ENCODE peak calls at places on chromosomes 12 and 14, in four cellular contexts. H, Y, O and K are unnamed samples.
A peak's percentile ranks its signal among the peaks of the same experiment; 100 is the strongest.

GRCh38 chr12:28424965-28425364 is 234.7 kb downstream of the CCDC91 start:
- DNase-seq in Y (no peak), O (no peak), H (no peak), K (no peak)

GRCh38 chr14:91116913-91117588 is 3.2 kb downstream of the DGLUCY start:
- DNase-seq in H (no peak), O (no peak), Y (no peak), K (no peak)

GRCh38 chr12:19757317-19757877 is 318.1 kb downstream of the AEBP2 start:
- DNase-seq in Y (no peak), H (no peak), O (no peak), K (no peak)

GRCh38 chr12:56878010-56878339 is 56.2 kb downstream of the SDR9C7 start:
- DNase-seq in H (no peak), O (no peak), Y (peak; percentile 6), K (no peak)

GRCh38 chr14:51552768-51553426 is 98.8 kb upstream of the FRMD6 start:
- DNase-seq in Y (no peak), O (no peak), H (peak; percentile 81), K (no peak)

GRCh38 chr14:44154889-44155288 is 352.2 kb downstream of the FSCB start:
- DNase-seq in Y (no peak), O (no peak), H (no peak), K (no peak)

GRCh38 chr12:57591567-57592325 is 754 bp downstream of the PIP4K2C start:
- DNase-seq in H (no peak), O (no peak), Y (no peak), K (no peak)

GRCh38 chr12:30788754-30789153 is 34.0 kb upstream of the CAPRIN2 start:
- DNase-seq in Y (no peak), O (no peak), H (no peak), K (no peak)

GRCh38 chr12:107400686-107401447 is 284.7 kb upstream of the PWP1 start:
- DNase-seq in Y (no peak), O (no peak), H (no peak), K (peak; percentile 27)

GRCh38 chr12:79706156-79706555 is 15.4 kb upstream of the PAWR start:
- DNase-seq in Y (no peak), O (no peak), H (no peak), K (no peak)

GRCh38 chr12:51528852-51529545 is 62.0 kb upstream of the SCN8A start:
- DNase-seq in H (no peak), O (no peak), Y (no peak), K (no peak)

DNA sequence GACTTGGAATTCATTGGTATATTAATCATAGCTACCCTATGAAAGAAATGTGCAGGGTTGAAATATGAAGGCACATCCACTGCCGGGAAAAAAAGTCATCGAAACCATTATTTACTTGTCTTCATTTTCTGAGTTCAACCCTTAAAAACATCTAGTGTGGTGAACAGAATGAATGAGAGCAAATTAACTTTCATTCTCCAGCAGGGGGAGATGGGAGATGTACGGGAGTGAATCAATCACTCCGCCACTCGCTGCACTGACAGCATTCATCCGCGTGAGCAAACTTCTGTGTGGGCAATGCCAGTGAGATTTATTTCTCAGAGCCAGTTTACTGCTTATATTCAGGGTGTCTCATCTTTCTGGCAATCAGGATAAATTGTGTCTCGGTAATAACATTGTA is 463.5 kb upstream of the MIS18BP1 start:
- DNase-seq in H (no peak), O (no peak), Y (no peak), K (no peak)
- TF ChIP-seq CTCF in H (no peak), O (peak; percentile 17), Y (peak; percentile 28), K (no peak)

DNA sequence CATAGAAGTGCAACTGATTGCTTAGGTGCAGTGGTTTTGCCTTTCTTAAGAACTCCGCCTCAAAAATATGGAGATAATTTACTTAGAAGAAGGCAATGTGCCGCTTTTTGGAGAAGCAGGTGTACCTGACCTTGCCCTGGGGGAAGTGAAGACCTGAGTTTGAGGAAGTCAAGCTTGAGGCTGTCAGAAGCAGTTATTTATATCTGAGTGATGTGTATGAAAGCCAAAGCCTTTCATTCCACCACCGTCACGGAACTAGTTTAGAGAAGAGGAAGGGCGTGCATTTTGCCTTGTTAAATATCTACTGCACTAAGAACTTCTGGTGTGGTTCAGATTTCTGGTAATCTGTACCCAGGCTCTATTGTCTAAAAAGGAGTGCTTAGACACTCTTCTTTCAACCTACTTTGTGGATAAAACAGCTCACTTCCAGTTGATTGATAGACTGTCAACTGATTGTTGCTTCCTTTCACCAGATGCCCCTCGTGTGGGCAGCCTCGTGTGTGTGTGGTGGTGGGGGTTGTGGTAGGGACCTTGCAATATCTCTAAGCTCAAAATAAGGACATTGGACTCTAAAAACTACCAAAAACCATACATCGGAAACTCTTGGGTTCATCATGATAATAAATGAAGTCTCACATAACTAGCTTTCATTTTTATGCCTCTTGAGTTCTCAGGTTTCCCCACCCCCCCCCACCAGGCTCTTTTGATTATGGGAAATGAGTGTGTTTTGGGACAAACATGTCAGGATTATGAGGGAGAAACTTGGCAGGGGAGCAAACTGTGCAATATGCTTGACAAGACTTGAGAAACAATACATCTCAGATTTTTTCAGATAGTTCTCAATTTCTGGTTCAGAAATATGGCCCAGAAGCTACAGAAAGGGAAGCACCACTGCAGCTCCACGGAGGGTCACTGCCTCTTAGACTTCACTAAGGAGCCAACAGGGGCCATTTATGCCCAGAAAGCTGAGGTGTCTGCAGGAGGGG is 78.6 kb downstream of the ARF6 start:
- DNase-seq in O (no peak), H (no peak), Y (peak; percentile 38), K (peak; percentile 52)
- H3K4me3 ChIP-seq in O (no peak overlapping the region), H (no peak overlapping the region), Y (peak overlapping the region; percentile 10), K (peak overlapping the region; percentile 31)

GRCh38 chr12:120774169-120774916 is 48.7 kb downstream of the ACADS start:
- DNase-seq in O (no peak), Y (no peak), H (no peak), K (no peak)

GRCh38 chr12:120771097-120771496 is 45.5 kb downstream of the ACADS start:
- DNase-seq in Y (no peak), O (no peak), H (no peak), K (no peak)

DNA sequence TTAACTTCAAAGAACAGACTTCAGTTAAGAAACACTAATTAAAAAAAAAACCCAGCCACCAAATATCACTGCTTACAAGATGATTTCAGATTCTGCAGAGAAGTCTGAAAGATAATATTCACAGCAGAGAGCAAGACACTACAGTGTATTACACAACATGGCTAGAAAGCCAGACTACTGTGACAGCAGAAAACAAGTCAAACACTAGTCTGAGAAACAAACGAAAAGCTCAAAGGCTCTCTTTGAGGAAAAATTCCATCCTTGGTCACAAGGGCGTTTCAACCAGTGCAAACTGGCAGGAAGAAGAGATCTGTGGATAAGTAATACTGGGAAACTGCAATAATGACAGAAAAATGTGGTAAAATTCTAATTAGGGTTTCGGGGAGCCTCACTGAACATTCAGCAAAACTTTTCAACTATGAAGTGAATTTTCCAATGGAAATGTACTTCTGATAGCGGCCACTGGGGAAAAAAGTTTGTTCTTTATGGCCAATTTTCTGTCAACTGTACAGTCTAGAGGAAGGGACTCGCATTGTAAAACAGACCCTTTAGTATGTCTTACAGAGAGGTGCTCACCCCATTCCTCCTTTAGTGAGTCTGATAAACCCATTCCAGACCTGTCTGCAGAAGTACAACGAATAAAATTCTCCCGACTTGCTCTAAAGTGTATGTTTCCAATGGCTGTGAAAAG is 50.4 kb downstream of the ACADS start:
- DNase-seq in Y (no peak), O (no peak), H (no peak), K (no peak)
- TF ChIP-seq CTCF in Y (no peak), O (no peak), H (no peak), K (no peak)

DNA sequence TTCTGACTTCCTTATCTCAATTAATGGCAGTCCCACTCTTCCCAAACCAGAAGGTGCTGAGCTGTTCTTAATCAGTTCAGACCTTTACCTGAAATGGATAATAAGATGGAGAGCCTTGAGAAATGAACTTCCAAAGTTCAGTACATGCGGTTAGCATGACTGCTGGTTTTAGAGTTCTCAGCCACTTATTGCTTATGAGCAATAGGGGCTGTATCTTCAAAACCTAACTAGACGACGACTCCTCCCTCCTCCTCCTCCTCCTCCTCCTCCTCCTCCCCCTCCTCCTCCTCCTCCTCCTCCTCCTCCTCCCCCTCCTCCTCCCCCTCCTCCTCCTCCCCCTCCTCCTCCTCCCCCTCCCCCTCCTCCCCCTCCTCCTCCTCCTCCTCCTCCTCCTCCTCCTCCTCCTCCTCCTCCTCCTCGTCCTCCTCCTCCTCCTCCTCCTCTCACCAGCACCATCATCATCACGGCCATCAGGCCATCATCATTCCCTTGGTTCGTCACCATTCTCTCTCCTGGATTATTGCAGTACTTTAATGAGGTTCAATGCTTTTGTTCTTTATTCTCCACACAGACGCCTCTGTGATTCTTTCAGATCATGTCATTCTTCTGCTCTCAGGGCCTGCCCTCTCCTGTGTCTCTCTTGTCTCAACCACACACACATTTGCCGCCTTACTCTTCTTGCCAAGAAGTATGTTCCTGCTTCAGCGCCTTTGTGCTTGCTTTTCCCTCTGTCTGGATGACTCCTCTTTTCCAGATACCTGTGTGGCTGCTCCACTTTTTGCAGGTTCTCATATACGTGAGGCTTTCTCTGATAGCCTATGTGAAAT is 2.7 kb downstream of the PCNX1 start:
- DNase-seq in Y (no peak), H (no peak), O (no peak), K (no peak)
- H3K4me3 ChIP-seq in Y (peak overlapping the region; percentile 65), H (peak overlapping the region; percentile 100), O (peak overlapping the region; percentile 96), K (no peak overlapping the region)

GRCh38 chr14:64799555-64799954 is 80.2 kb downstream of the SPTB start:
- DNase-seq in H (no peak), Y (no peak), O (no peak), K (no peak)

GRCh38 chr14:64804754-64805260 is 74.9 kb downstream of the SPTB start:
- DNase-seq in H (no peak), O (no peak), Y (no peak), K (no peak)

GRCh38 chr14:64800000-64800399 is 79.7 kb downstream of the SPTB start:
- DNase-seq in Y (no peak), O (peak; percentile 10), H (no peak), K (no peak)

GRCh38 chr14:64801046-64801445 is 78.7 kb downstream of the SPTB start:
- DNase-seq in H (no peak), Y (no peak), O (no peak), K (no peak)

DNA sequence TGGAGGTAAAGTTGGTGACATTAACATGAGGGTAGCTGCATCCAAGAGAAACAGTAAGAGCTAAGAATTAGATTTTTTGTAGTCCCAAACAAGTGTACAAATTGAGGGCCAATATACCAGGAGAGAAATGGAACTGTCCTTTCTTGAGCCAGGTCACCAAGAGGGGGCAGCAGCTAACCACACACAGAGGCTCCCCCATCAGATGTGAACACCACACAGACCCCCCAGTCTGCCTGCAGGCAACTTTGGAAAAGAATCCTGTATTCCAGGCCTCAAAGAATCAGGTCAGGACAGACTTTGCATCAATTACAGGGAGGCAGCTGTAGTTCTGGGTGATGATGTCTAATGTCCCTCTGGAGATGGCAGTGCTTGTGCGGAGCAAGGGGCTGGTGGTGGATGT is 77.9 kb downstream of the SPTB start:
- DNase-seq in O (peak; percentile 12), H (no peak), Y (no peak), K (no peak)
- TF ChIP-seq CTCF in O (peak; percentile 47), H (no peak), Y (peak; percentile 49), K (no peak)